ENCODE peak calls at places on chromosomes 3 and 15, in nine cellular contexts. One of them, this sample, is unnamed.

GRCh38 chr15:62856466-62857246 is 185.9 kb upstream of the TPM1 start:
- DNase-seq in neural crest cell: no peak
- DNase-seq in Calu3: no peak
- DNase-seq in activated CD8-positive, alpha-beta memory T cell treated with anti-CD3 and anti-CD28 coated beads for 48 hours: no peak
- DNase-seq in SK-N-MC: no peak
- DNase-seq in stimulated activated CD8-positive, alpha-beta memory T cell treated with anti-CD3 and anti-CD28 coated beads, Interleukin-7, amount 100 ng/mL, for 1 hour: no peak
- DNase-seq in HT1080: no peak
- DNase-seq in heart left ventricle: no peak
- DNase-seq in ACHN: no peak
- DNase-seq in this sample: no peak

GRCh38 chr15:73388256-73388781 is 19.6 kb upstream of the HCN4 start:
- DNase-seq in neural crest cell: no peak
- DNase-seq in Calu3: peak
- DNase-seq in activated CD8-positive, alpha-beta memory T cell treated with anti-CD3 and anti-CD28 coated beads for 48 hours: no peak
- DNase-seq in SK-N-MC: no peak
- DNase-seq in stimulated activated CD8-positive, alpha-beta memory T cell treated with anti-CD3 and anti-CD28 coated beads, Interleukin-7, amount 100 ng/mL, for 1 hour: no peak
- DNase-seq in HT1080: peak
- DNase-seq in heart left ventricle: no peak
- DNase-seq in ACHN: peak
- DNase-seq in this sample: no peak

GRCh38 chr15:48477795-48478360 is 146.6 kb downstream of the DUT start:
- DNase-seq in neural crest cell: no peak
- DNase-seq in Calu3: no peak
- DNase-seq in activated CD8-positive, alpha-beta memory T cell treated with anti-CD3 and anti-CD28 coated beads for 48 hours: no peak
- DNase-seq in SK-N-MC: no peak
- DNase-seq in stimulated activated CD8-positive, alpha-beta memory T cell treated with anti-CD3 and anti-CD28 coated beads, Interleukin-7, amount 100 ng/mL, for 1 hour: no peak
- DNase-seq in HT1080: no peak
- DNase-seq in heart left ventricle: no peak
- DNase-seq in ACHN: no peak
- DNase-seq in this sample: no peak

GRCh38 chr15:89406756-89407650 is 72.4 kb upstream of the POLG start:
- DNase-seq in neural crest cell: no peak
- DNase-seq in Calu3: peak
- DNase-seq in activated CD8-positive, alpha-beta memory T cell treated with anti-CD3 and anti-CD28 coated beads for 48 hours: no peak
- DNase-seq in SK-N-MC: no peak
- DNase-seq in stimulated activated CD8-positive, alpha-beta memory T cell treated with anti-CD3 and anti-CD28 coated beads, Interleukin-7, amount 100 ng/mL, for 1 hour: no peak
- DNase-seq in HT1080: no peak
- DNase-seq in heart left ventricle: no peak
- DNase-seq in ACHN: no peak
- DNase-seq in this sample: no peak

GRCh38 chr3:188170461-188171459 is 16.8 kb downstream of the LPP start:
- DNase-seq in neural crest cell: no peak
- DNase-seq in Calu3: no peak
- DNase-seq in activated CD8-positive, alpha-beta memory T cell treated with anti-CD3 and anti-CD28 coated beads for 48 hours: no peak
- DNase-seq in SK-N-MC: no peak
- DNase-seq in stimulated activated CD8-positive, alpha-beta memory T cell treated with anti-CD3 and anti-CD28 coated beads, Interleukin-7, amount 100 ng/mL, for 1 hour: no peak
- DNase-seq in HT1080: no peak
- DNase-seq in heart left ventricle: no peak
- DNase-seq in ACHN: no peak
- DNase-seq in this sample: no peak

GRCh38 chr15:80744411-80744810 is 34.8 kb upstream of the CEMIP start:
- DNase-seq in neural crest cell: no peak
- DNase-seq in Calu3: no peak
- DNase-seq in activated CD8-positive, alpha-beta memory T cell treated with anti-CD3 and anti-CD28 coated beads for 48 hours: no peak
- DNase-seq in SK-N-MC: no peak
- DNase-seq in stimulated activated CD8-positive, alpha-beta memory T cell treated with anti-CD3 and anti-CD28 coated beads, Interleukin-7, amount 100 ng/mL, for 1 hour: no peak
- DNase-seq in HT1080: no peak
- DNase-seq in heart left ventricle: no peak
- DNase-seq in ACHN: no peak
- DNase-seq in this sample: no peak

GRCh38 chr3:170040283-170040907 is 2.6 kb downstream of the GPR160 start:
- DNase-seq in neural crest cell: no peak
- DNase-seq in Calu3: no peak
- DNase-seq in activated CD8-positive, alpha-beta memory T cell treated with anti-CD3 and anti-CD28 coated beads for 48 hours: no peak
- DNase-seq in SK-N-MC: no peak
- DNase-seq in stimulated activated CD8-positive, alpha-beta memory T cell treated with anti-CD3 and anti-CD28 coated beads, Interleukin-7, amount 100 ng/mL, for 1 hour: no peak
- DNase-seq in HT1080: no peak
- DNase-seq in heart left ventricle: no peak
- DNase-seq in ACHN: no peak
- DNase-seq in this sample: no peak

GRCh38 chr3:98733778-98734281 is 29.3 kb upstream of the ST3GAL6 start:
- DNase-seq in neural crest cell: no peak
- DNase-seq in Calu3: no peak
- DNase-seq in activated CD8-positive, alpha-beta memory T cell treated with anti-CD3 and anti-CD28 coated beads for 48 hours: no peak
- DNase-seq in SK-N-MC: no peak
- DNase-seq in stimulated activated CD8-positive, alpha-beta memory T cell treated with anti-CD3 and anti-CD28 coated beads, Interleukin-7, amount 100 ng/mL, for 1 hour: no peak
- DNase-seq in HT1080: peak
- DNase-seq in heart left ventricle: no peak
- DNase-seq in ACHN: no peak
- DNase-seq in this sample: no peak

GRCh38 chr3:72597756-72598195 is 250.5 kb downstream of the SHQ1 start:
- DNase-seq in neural crest cell: no peak
- DNase-seq in Calu3: no peak
- DNase-seq in activated CD8-positive, alpha-beta memory T cell treated with anti-CD3 and anti-CD28 coated beads for 48 hours: no peak
- DNase-seq in SK-N-MC: no peak
- DNase-seq in stimulated activated CD8-positive, alpha-beta memory T cell treated with anti-CD3 and anti-CD28 coated beads, Interleukin-7, amount 100 ng/mL, for 1 hour: no peak
- DNase-seq in HT1080: no peak
- DNase-seq in heart left ventricle: no peak
- DNase-seq in ACHN: no peak
- DNase-seq in this sample: no peak